ENCODE peak calls at places on chromosome 20, in five cellular contexts. W is uterus, E is IMR-90, P is ascending aorta, X is left lung. J is an unnamed sample.

GRCh38 chr20:8431538-8432434 is 299.7 kb downstream of the PLCB1 start:
- DNase-seq in W (peak; percentile 66), E (no peak), P (no peak), X (no peak), J (no peak)

GRCh38 chr20:662289-663192 is 9.5 kb upstream of the SRXN1 start:
- DNase-seq in W (no peak), E (no peak), P (no peak), X (no peak), J (no peak)

GRCh38 chr20:19886666-19887288 is 128.7 kb downstream of the RIN2 start:
- DNase-seq in W (no peak), E (peak; percentile 56), P (no peak), X (no peak), J (no peak)

GRCh38 chr20:42366626-42367025 is 748.4 kb upstream of the CHD6 start:
- DNase-seq in W (no peak), E (no peak), P (no peak), X (no peak), J (no peak)

GRCh38 chr20:9609892-9610502 is 95.6 kb downstream of the LAMP5 start:
- DNase-seq in W (peak; percentile 31), E (peak; percentile 71), P (no peak), X (no peak), J (no peak)

GRCh38 chr20:12053348-12053747 is 135.7 kb downstream of the BTBD3 start:
- DNase-seq in W (no peak), E (peak; percentile 77), P (no peak), X (no peak), J (no peak)

GRCh38 chr20:39823239-39823638 is 861.1 kb downstream of the DHX35 start:
- DNase-seq in W (no peak), E (peak; percentile 58), P (no peak), X (no peak), J (no peak)

GRCh38 chr20:20009784-20010253 is 7.3 kb upstream of the NAA20 start:
- DNase-seq in W (no peak), E (no peak), P (no peak), X (no peak), J (no peak)

GRCh38 chr20:49318430-49319203 is 40.8 kb upstream of the ZNFX1 start:
- DNase-seq in W (no peak), E (no peak), P (no peak), X (peak; percentile 83), J (peak; percentile 54)

GRCh38 chr20:23350855-23351838 is 556 bp downstream of the NXT1 start:
- DNase-seq in W (peak; percentile 52), E (peak; percentile 45), P (peak; percentile 33), X (no peak), J (peak; percentile 70)

GRCh38 chr20:16612708-16613107 is 39.5 kb upstream of the KIF16B start:
- DNase-seq in W (no peak), E (no peak), P (no peak), X (no peak), J (no peak)

GRCh38 chr20:50895111-50895830 is 36.0 kb downstream of the ADNP start:
- DNase-seq in W (no peak), E (peak; percentile 72), P (no peak), X (no peak), J (no peak)
- H3K27ac ChIP-seq in W (no peak overlapping the region), E (peak overlapping the region; percentile 31), P (no peak overlapping the region), X (no peak overlapping the region), J (no peak overlapping the region)

GRCh38 chr20:59673998-59674445 is 69.7 kb downstream of the PHACTR3 start:
- DNase-seq in W (no peak), E (no peak), P (no peak), X (no peak), J (no peak)
- H3K4me1 ChIP-seq in W (no peaks in the 10 kb centered on the region), E (no peaks in the 10 kb centered on the region), P (no peaks in the 10 kb centered on the region), X (no peaks in the 10 kb centered on the region), J (no peaks in the 10 kb centered on the region)

GRCh38 chr20:4482378-4482777 is 239.3 kb upstream of the PRND start:
- DNase-seq in W (no peak), E (no peak), P (no peak), X (no peak), J (no peak)

GRCh38 chr20:4484431-4485057 is 237.2 kb upstream of the PRND start:
- DNase-seq in W (no peak), E (no peak), P (no peak), X (no peak), J (no peak)

GRCh38 chr20:4483961-4484360 is 237.7 kb upstream of the PRND start:
- DNase-seq in W (no peak), E (no peak), P (no peak), X (no peak), J (no peak)

GRCh38 chr20:4480104-4480503 is 241.6 kb upstream of the PRND start:
- DNase-seq in W (no peak), E (no peak), P (no peak), X (no peak), J (no peak)

GRCh38 chr20:4483481-4483880 is 238.2 kb upstream of the PRND start:
- DNase-seq in W (no peak), E (peak; percentile 69), P (no peak), X (no peak), J (no peak)
- H3K4me3 ChIP-seq in W (no peak overlapping the region), E (no peak overlapping the region), P (no peak overlapping the region), X (no peak overlapping the region), J (no peak overlapping the region)

DNA sequence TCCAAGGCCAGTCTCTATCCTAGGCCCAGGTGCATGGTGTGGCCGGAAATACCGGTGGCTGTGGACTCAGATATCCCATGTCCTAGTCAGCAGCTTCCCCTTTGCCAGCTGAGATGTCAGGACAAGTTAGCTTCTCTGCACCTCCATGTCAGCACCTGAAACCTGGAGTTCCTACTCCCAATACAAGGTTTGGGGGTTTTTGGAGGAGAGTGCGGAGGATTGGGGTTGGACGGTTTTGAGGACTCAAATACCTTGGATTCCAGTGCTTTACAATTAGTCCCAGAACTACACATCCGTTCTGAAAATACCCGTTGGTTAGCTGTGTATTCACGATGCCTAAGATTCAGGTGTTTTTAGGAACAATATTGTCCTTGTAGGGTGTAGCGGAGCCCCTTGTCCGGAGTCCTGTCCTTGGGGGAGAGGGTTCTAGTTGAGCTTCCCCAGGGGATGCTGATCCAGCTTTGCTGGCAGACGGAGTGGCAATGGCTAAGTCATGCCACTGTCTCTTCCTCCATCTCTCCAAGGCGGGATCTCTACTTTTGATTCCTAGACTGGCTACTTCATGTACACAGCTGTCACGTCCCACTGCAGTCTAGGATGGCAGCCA is 45.0 kb downstream of the ADNP start:
- DNase-seq in W (no peak), E (no peak), P (no peak), X (no peak), J (no peak)
- H3K27ac ChIP-seq in W (no peak overlapping the region), E (no peak overlapping the region), P (no peak overlapping the region), X (no peak overlapping the region), J (no peak overlapping the region)

GRCh38 chr20:37901280-37901666 is 1.7 kb upstream of the VSTM2L start:
- DNase-seq in W (no peak), E (no peak), P (no peak), X (no peak), J (no peak)
- H3K4me1 ChIP-seq in W (peaks cover 5% of the 10 kb centered on the region), E (no peaks in the 10 kb centered on the region), P (peaks cover 5% of the 10 kb centered on the region), X (peaks cover 13% of the 10 kb centered on the region), J (peaks cover 13% of the 10 kb centered on the region)

DNA sequence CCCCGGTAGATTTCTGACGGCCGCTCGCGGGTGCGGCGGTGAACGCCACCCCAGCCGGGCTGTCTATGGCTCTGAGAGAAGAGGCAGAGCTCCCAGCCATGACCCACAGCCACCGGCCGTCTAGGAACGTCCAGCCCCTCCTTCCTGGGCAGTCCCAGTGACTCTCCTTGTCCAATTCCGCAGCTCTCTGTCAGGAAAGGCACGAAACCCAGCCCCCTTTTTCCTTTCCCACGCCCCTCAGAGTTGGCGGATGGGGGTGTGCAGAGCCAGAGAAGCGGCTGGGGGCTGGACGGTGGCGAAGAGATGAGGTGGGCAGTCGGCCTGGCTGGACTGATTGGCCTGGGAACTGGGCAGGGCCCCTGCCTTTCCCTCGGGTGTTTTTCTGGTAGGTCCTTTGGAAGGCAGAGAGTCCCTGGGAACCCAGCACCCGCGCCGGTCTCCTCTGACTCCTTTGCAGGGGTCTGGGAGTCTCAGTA is 1.5 kb downstream of the EBF4 start:
- DNase-seq in W (no peak), E (no peak), P (no peak), X (no peak), J (no peak)
- H3K4me3 ChIP-seq in W (no peak overlapping the region), E (no peak overlapping the region), P (peak overlapping the region; percentile 65), X (peak overlapping the region; percentile 19), J (peak overlapping the region; percentile 53)

GRCh38 chr20:46361386-46361785 is 45.0 kb downstream of the ELMO2 start:
- DNase-seq in W (no peak), E (no peak), P (no peak), X (no peak), J (no peak)
- H3K27ac ChIP-seq in W (no peak overlapping the region), E (no peak overlapping the region), P (no peak overlapping the region), X (no peak overlapping the region), J (no peak overlapping the region)

GRCh38 chr20:4809707-4810106 is 88.0 kb downstream of the PRND start:
- DNase-seq in W (no peak), E (no peak), P (no peak), X (no peak), J (no peak)
- H3K4me1 ChIP-seq in W (peaks cover 8% of the 10 kb centered on the region), E (peaks cover 8% of the 10 kb centered on the region), P (peaks cover 2% of the 10 kb centered on the region), X (peaks cover 99% of the 10 kb centered on the region), J (peaks cover 85% of the 10 kb centered on the region)

GRCh38 chr20:35434085-35435005 is 3.7 kb downstream of the GDF5 start:
- DNase-seq in W (no peak), E (no peak), P (no peak), X (peak; percentile 78), J (peak; percentile 52)
- H3K4me3 ChIP-seq in W (no peak overlapping the region), E (no peak overlapping the region), P (no peak overlapping the region), X (no peak overlapping the region), J (no peak overlapping the region)

J was measured in lower lobe of right lung.